ENCODE peak calls at places on chromosomes 7 and 10, in eight cellular contexts. Q is heart left ventricle, T is sigmoid colon, K is suprapubic skin, Y is esophagus muscularis mucosa, M is upper lobe of left lung, L is Peyer's patch, A is HepG2. U is an unnamed sample. For H3K4me1, the result is how much of the 10 kb centered on the place peaks cover.

GRCh38 chr7:50307368-50308012 is 3.0 kb downstream of the IKZF1 start:
- DNase-seq in M (no peak), K (no peak), A (no peak), Q (no peak), Y (no peak), L (peak), T (no peak), U (no peak)

GRCh38 chr10:124573726-124574455 is 112.3 kb downstream of the LHPP start:
- DNase-seq in A (no peak), Q (no peak), Y (no peak), K (no peak), T (peak), L (no peak), M (no peak), U (no peak)

GRCh38 chr7:35889870-35890269 is 89.0 kb downstream of the SEPTIN7 start:
- DNase-seq in Q (no peak), Y (no peak), T (no peak), K (no peak), L (no peak), M (no peak), A (no peak), U (no peak)

GRCh38 chr10:125205431-125205830 is 45.1 kb upstream of the CTBP2 start:
- DNase-seq in M (no peak), T (no peak), Y (no peak), K (peak), L (no peak), A (no peak), Q (no peak), U (no peak)

GRCh38 chr10:132862485-132863420 is 76.8 kb upstream of the NKX6-2 start:
- DNase-seq in Y (no peak), K (peak), Q (peak), T (peak), M (peak), A (no peak), L (no peak), U (no peak)

GRCh38 chr7:4100148-4100547 is 581.9 kb upstream of the FOXK1 start:
- DNase-seq in M (no peak), K (peak), Q (no peak), A (no peak), Y (no peak), L (no peak), T (no peak), U (no peak)

GRCh38 chr10:88616250-88616977 is 29.9 kb downstream of the LIPJ start:
- DNase-seq in Y (no peak), T (peak), A (no peak), M (no peak), Q (peak), K (no peak), L (no peak), U (no peak)

GRCh38 chr10:75108684-75109458 is 2.6 kb upstream of the SAMD8 start:
- DNase-seq in T (no peak), L (peak), A (peak), Y (no peak), M (peak), K (peak), Q (peak), U (no peak)

GRCh38 chr7:17564678-17565209 is 266.3 kb downstream of the AHR start:
- DNase-seq in L (no peak), Q (no peak), T (no peak), A (no peak), Y (no peak), K (no peak), M (no peak), U (no peak)

GRCh38 chr10:1063232-1063862 is 7.2 kb downstream of the WDR37 start:
- DNase-seq in A (no peak), Q (no peak), L (no peak), T (no peak), K (no peak), M (no peak), Y (no peak), U (no peak)

GRCh38 chr7:64886956-64887545 is 16.0 kb upstream of the ZNF273 start:
- DNase-seq in K (peak), L (no peak), Y (peak), Q (peak), A (no peak), T (no peak), M (no peak), U (no peak)

GRCh38 chr10:60731134-60731883 is 47.0 kb upstream of the CDK1 start:
- DNase-seq in L (peak), M (peak), T (no peak), Q (no peak), K (no peak), A (no peak), Y (no peak), U (no peak)

GRCh38 chr7:142812437-142813215 is 41.9 kb downstream of the PRSS2 start:
- DNase-seq in K (no peak), Q (no peak), T (no peak), L (peak), Y (no peak), M (no peak), A (no peak), U (no peak)

GRCh38 chr7:150994141-150994837 is 3.5 kb downstream of the NOS3 start:
- DNase-seq in Q (peak), A (no peak), T (no peak), K (no peak), L (no peak), M (peak), Y (no peak), U (no peak)
- TF ChIP-seq POLR2A in Q (no peak), A (no peak), T (no peak), K (no peak), L (no peak), M (no peak), Y (no peak), U (no peak)

GRCh38 chr7:107219563-107220244 is 50.9 kb downstream of the HBP1 start:
- DNase-seq in Y (no peak), M (no peak), Q (no peak), L (no peak), T (no peak), A (no peak), K (no peak), U (no peak)
- H3K4me1 ChIP-seq in Y (under half), M (under half), Q (under half), L (under half), T (under half), A (under half), K (under half), U (under half)

GRCh38 chr10:68333058-68333395 is 299 bp upstream of the PBLD start:
- DNase-seq in A (peak), T (no peak), K (no peak), Q (no peak), M (no peak), L (no peak), Y (no peak), U (no peak)
- TF ChIP-seq CTCF in A (no peak), T (no peak), K (no peak), Q (no peak), M (no peak), L (no peak), Y (no peak), U (no peak)

DNA sequence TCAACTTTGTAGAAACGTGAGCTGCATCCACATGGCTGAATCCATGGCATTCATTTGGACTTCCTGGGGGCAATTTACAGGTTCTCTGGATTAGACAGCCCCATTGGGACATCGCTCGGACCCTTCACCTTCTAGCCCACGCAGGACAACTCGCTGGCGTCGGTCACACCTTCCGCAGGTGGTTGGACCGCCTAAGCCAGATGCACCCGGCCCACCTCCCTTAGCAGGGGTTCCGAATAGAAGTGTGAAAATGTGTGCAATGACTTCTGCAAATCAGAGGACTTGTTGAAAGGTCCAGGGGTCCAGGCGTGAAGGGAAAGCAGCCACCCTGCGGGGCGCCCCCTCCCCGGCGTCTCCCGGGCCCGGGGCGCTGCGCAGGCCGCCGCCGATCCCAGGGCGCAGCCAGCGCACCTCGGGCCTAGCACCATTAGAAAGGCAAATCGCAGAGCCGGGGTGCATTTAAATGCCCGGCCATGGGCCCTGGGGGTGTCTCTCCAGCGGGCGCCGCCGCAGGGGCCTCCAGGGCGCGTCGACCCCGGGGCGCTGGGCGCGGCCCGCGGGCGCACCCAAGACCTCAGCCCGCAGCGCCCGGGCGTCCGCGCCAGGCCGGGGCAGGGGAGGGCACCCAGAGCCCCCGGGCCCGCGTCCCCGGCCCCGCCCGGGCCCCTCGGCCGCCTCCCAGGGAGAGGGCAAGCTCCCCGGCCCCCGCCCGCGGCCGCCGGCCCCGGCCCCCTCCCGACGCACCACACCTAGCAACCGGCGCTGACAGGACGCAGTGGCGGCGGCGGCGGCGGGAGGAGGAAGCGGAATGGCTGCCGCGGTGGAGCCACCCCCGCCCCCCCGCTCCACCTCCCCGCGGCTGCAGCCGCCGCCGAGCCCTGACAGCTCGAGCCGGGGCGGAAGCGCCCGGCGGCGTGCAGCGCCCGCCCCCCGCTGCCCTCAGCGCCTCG is 1.2 kb downstream of the JAZF1 start:
- DNase-seq in A (no peak), L (peak), Q (peak), M (peak), T (peak), Y (no peak), K (peak), U (peak)
- TF ChIP-seq POLR2A in A (no peak), L (no peak), Q (no peak), M (no peak), T (no peak), Y (no peak), K (no peak), U (no peak)

DNA sequence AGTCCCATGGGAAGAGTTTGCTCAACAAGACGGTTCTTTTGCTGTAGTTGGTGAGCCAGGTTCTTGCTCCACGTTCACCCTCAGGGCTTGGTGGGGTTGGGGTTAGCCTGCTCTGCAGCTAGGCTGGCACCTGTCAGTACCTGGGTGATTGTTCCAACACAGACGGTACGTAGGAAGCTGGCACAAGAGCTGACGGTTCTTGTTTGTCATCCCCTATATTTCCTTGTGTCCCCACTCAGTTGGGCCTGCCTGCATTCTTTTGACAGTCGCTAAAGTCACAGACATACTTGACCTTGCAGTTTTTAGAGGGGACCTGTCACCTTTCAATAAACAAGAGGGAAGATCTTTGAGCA is 40.2 kb upstream of the SYPL1 start:
- DNase-seq in T (no peak), A (no peak), L (no peak), Y (peak), K (no peak), Q (no peak), M (no peak), U (peak)
- H3K4me1 ChIP-seq in T (under half), A (under half), L (under half), Y (under half), K (under half), Q (under half), M (under half), U (under half)

DNA sequence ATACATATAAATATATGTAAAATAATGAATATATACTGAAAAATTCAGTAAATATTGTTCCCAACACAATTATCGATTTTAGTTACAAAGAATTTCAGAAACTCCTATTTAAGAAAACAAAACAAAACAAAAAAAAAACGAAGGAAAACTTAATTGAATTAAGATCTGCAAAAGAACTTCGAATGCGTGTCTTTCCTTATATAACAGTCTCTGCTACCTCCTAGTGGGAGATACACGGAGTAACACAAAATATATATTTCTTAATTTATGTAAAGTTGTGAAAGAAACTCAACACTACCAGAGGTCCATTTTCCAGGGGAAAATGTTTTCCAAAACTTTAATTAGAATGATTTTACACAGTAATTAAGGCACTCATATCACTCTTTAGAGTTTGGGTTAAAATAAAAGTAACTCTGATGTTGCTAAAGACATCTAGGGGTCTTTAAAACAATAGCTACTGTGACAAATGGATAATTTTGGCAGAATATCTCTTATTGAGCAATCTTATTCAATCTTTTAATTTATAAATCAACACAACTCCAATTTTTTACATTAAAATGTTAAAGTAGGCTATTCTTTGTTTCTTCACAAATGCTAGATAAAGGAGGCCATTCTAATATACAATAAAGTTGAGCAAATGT is 41.6 kb downstream of the NEBL start:
- DNase-seq in M (no peak), T (no peak), K (no peak), L (no peak), A (peak), Y (no peak), Q (no peak), U (no peak)
- TF ChIP-seq CTCF in M (no peak), T (no peak), K (no peak), L (peak), A (peak), Y (peak), Q (peak), U (peak)

U was measured in breast epithelium.